ENCODE peak calls at places on chromosome 19, in four cellular contexts. Z is HepG2, F is H1, Q is NT2/D1. O is an unnamed sample.
A peak's percentile ranks its signal among the peaks of the same experiment; 100 is the strongest.

GRCh38 chr19:49497790-49498106 is 1.5 kb downstream of the RPS11 start:
- DNase-seq in Z (no peak), F (no peak), Q (no peak), O (no peak)

GRCh38 chr19:30909216-30909615 is 440.0 kb downstream of the TSHZ3 start:
- DNase-seq in Z (no peak), F (no peak), Q (no peak), O (no peak)

GRCh38 chr19:42069619-42070293 is at the start of gene GRIK5:
- DNase-seq in Z (no peak), F (no peak), Q (no peak), O (no peak)

GRCh38 chr19:34482380-34483250 is 1.1 kb downstream of the WTIP start:
- DNase-seq in Z (no peak), F (no peak), Q (no peak), O (peak; percentile 27)

GRCh38 chr19:34428549-34429285 is 536 bp downstream of the UBA2 start:
- DNase-seq in Z (peak; percentile 2), F (no peak), Q (no peak), O (peak; percentile 42)

GRCh38 chr19:6216236-6216995 is 63.4 kb downstream of the MLLT1 start:
- DNase-seq in Z (no peak), F (no peak), Q (no peak), O (no peak)

GRCh38 chr19:335072-335471 is 9.5 kb downstream of the MIER2 start:
- DNase-seq in Z (no peak), F (no peak), Q (no peak), O (no peak)

GRCh38 chr19:11446652-11447301 is 11.3 kb downstream of the PRKCSH start:
- DNase-seq in Z (no peak), F (no peak), Q (no peak), O (peak; percentile 83)

GRCh38 chr19:51107406-51108065 is 673 bp downstream of the CTU1 start:
- DNase-seq in Z (peak; percentile 37), F (no peak), Q (no peak), O (peak; percentile 26)

GRCh38 chr19:54211214-54211613 is 10.6 kb downstream of the RPS9 start:
- DNase-seq in Z (no peak), F (no peak), Q (no peak), O (no peak)

GRCh38 chr19:20051841-20052768 is 12.8 kb upstream of the ZNF682 start:
- DNase-seq in Z (peak; percentile 92), F (peak; percentile 100), Q (peak; percentile 99), O (no peak)

GRCh38 chr19:7515091-7515470 is 822 bp upstream of the ZNF358 start:
- DNase-seq in Z (no peak), F (no peak), Q (no peak), O (no peak)

DNA sequence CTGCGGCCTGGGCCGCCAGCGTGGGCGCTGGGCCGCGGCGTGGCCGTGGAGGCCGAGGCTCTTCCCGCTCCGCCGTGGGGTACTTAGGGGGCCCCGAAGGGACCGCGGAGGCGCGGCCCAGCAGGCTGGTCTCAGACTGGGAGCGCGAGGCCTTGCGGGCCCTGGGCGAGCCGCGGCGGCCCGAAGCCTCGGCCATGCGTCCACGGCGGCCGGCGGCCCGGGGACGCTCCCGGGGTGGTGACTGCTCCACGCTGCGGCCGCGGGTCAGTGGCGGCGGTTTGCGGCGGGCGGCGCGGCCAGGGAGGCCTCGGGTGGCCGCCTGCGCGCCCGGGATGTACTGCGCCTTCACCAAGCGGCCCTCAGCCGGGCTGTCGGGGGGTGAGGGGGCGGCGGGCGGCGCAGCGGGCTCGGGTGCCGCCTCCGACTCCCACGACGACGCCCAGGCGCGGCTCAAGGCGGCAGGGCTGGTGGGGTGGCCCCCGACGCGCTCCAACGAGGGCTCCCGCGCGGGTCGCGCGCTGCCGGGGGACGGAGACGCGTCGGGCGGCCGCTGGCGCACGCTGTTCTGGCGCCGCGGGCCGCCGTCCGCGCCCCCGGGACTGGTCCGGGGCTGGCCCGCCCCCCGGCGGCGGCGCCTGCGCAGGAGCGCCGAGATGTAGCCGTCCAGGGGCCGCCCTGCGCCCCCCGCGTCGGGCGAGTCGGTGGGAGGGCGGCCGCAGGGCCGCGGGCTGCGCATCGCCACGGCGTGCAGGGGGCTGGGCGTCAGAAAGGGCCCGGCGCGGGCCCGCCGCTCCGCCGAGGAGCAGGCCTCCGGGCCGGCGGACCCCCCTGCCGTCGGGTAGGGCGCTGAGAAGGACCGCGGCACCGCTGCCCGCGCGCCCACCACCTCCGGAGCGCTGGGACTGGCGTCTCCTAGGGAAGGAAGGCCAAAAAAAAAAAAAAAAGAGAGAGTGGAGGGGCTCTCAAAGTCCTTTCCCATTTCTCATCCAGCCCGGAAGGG is 11.7 kb downstream of the DACT3 start:
- DNase-seq in Z (no peak), F (no peak), Q (no peak), O (no peak)
- TF ChIP-seq SUZ12 in Z (no peak), F (peak; percentile 45), Q (no peak), O (no peak)

DNA sequence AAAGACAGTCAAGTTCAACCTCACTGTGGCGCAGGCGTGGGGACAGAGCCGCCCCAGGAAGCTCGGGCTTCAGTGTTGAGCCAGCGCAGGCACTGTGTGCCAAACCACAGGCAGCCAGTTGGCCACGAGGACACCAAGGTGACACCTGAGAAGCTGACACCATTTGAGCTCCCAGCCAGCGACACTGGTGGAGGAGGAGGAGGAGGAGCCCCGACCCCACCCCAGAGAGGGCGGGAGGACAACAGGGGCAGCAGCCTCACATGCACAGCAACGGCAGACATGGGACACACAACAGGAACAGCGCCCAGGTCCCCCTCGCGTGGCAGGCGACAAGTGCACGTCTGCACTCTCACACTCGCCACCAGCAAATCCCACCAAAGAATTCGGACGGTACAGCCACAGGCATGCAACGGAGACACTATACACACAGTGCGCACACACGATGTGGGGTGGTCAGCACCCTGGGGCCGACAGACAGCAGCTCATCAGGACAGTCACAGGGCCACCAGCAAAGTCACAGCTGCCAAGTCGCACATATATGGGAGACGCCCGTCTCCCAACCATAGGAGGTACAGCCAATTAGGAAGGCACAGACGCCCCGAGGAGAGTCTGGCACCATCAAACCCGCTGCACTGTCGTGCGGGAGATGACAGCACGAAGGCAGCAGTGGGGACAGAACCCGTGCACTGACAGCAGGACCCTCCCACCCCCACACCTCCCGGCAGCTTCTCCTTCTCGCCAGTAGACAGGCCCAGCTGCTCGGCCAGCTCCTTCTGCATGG is 3.4 kb downstream of the EIF3G start:
- DNase-seq in Z (no peak), F (no peak), Q (no peak), O (no peak)
- TF ChIP-seq SUZ12 in Z (no peak), F (no peak), Q (no peak), O (no peak)

GRCh38 chr19:56314584-56315075 is at the start of gene ZSCAN5A:
- DNase-seq in Z (peak; percentile 89), F (peak; percentile 66), Q (peak; percentile 70), O (peak; percentile 95)
- TF ChIP-seq SUZ12 in Z (no peak), F (no peak), Q (no peak), O (peak; percentile 77)

GRCh38 chr19:21143846-21144245 is 2.0 kb downstream of the ZNF431 start:
- DNase-seq in Z (no peak), F (no peak), Q (no peak), O (no peak)

GRCh38 chr19:21149877-21150276 is 8.0 kb downstream of the ZNF431 start:
- DNase-seq in Z (no peak), F (no peak), Q (no peak), O (no peak)

GRCh38 chr19:21147540-21147939 is 5.7 kb downstream of the ZNF431 start:
- DNase-seq in Z (no peak), F (no peak), Q (no peak), O (no peak)

GRCh38 chr19:21151460-21151859 is 9.6 kb downstream of the ZNF431 start:
- DNase-seq in Z (no peak), F (no peak), Q (no peak), O (no peak)

GRCh38 chr19:21148681-21149080 is 6.8 kb downstream of the ZNF431 start:
- DNase-seq in Z (no peak), F (no peak), Q (no peak), O (no peak)
- TF ChIP-seq SUZ12 in Z (no peak), F (no peak), Q (no peak), O (no peak)

GRCh38 chr19:43784981-43785808 is 4.4 kb upstream of the KCNN4 start:
- DNase-seq in Z (peak; percentile 60), F (no peak), Q (no peak), O (peak; percentile 76)
- TF ChIP-seq SUZ12 in Z (no peak), F (no peak), Q (no peak), O (no peak)

GRCh38 chr19:12834418-12834943 is at the start of gene RTBDN:
- DNase-seq in Z (no peak), F (no peak), Q (no peak), O (no peak)

GRCh38 chr19:12833418-12833746 is 997 bp downstream of the RTBDN start:
- DNase-seq in Z (no peak), F (no peak), Q (no peak), O (no peak)

GRCh38 chr19:12825259-12826131 is 8.9 kb downstream of the RTBDN start:
- DNase-seq in Z (no peak), F (no peak), Q (peak; percentile 79), O (peak; percentile 59)

GRCh38 chr19:12833747-12834417 is 497 bp downstream of the RTBDN start:
- DNase-seq in Z (no peak), F (no peak), Q (no peak), O (peak; percentile 70)

GRCh38 chr19:12828494-12828893 is 5.9 kb downstream of the RTBDN start:
- DNase-seq in Z (peak; percentile 40), F (no peak), Q (no peak), O (peak; percentile 70)
- TF ChIP-seq SUZ12 in Z (no peak), F (no peak), Q (no peak), O (no peak)

DNA sequence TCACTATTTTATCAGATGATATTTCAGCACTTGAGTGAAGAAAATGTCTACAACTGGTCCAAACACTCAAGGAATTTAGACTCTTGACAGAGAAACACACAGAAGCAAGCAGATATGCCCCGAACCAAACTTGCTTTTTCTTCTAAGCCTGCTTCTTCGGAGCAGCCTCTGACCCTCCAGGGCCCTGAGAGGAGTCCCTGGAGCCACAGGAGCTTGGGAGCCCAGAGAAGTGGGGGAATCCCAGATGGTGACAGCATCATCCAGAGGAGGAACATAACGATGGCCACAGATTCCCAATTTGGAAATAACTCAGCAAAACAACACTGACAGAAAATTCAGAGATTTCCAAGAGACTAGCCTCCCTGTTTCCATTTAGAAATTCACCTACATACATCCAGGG is 2.2 kb upstream of the PVR start:
- DNase-seq in Z (no peak), F (no peak), Q (no peak), O (no peak)
- TF ChIP-seq SUZ12 in Z (no peak), F (no peak), Q (no peak), O (no peak)

DNA sequence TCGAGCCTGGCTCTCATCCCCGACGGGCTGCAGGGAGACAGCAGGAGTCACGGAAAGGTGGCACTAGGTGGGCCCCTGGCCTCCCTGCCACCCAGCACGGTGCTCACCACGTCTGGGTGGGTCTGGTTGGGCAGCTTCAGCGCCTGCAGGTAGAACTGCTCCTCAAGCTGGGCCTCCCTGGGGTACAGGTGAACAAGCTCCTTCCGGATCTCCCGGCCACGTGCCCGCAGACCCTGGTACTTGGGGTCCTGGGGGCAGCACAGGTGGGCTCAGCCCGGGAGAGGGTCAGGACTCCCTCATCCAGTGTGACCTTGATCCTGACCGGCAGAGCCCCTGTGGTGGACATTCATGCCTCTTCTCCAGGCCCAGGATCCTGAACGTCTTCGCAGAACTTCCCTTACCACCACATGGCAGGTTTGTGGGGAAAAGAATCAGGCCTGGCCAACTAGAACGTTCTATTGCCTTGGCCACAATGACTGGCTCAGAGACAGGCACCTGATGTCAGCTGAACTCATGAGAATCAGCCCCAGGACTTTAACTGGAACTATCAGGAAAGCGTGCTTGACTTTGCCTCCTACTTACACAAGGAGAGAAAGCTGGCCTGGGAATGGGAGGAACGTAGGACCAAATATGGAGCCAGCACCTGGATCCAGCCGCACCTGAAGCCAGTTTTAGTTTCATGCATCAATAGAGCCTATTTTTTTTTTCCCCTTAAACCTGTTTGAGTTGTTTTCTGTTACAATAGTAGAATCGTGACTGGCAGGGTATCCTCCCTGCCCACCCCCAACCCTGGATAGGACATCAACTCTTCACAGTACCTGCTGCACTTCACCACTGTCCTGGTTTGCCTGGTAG is 8.9 kb downstream of the SARS2 start:
- DNase-seq in Z (no peak), F (no peak), Q (no peak), O (no peak)
- TF ChIP-seq SUZ12 in Z (no peak), F (no peak), Q (no peak), O (no peak)

GRCh38 chr19:40392894-40393517 is 3.0 kb upstream of the HIPK4 start:
- DNase-seq in Z (peak; percentile 31), F (no peak), Q (no peak), O (no peak)
- TF ChIP-seq SUZ12 in Z (no peak), F (no peak), Q (no peak), O (no peak)